ENCODE peak calls at places on chromosomes 16 and 17, in ten cellular contexts. H is GM12878, X is transverse colon, A is breast epithelium, P is ovary, J is stomach, M is uterus, R is sigmoid colon, V is endothelial cell of umbilical vein, K is body of pancreas. N is an unnamed sample.

GRCh38 chr17:19646788-19647696 is 1.5 kb upstream of the ALDH3A2 start:
- DNase-seq in A (no peak), P (peak), H (no peak), R (no peak), K (peak), V (peak), J (no peak), M (no peak), X (no peak), N (no peak)

GRCh38 chr17:46922804-46923635 is at the start of gene GOSR2:
- DNase-seq in X (peak), A (peak), M (peak), R (peak), H (peak), P (peak), V (peak), K (peak), J (peak), N (peak)

GRCh38 chr17:9054611-9055010 is 33.3 kb downstream of the NTN1 start:
- DNase-seq in M (no peak), X (no peak), R (no peak), A (no peak), K (no peak), P (no peak), V (no peak), H (no peak), J (no peak), N (no peak)

GRCh38 chr17:64992325-64992802 is 64.2 kb downstream of the GNA13 start:
- DNase-seq in K (no peak), P (no peak), M (no peak), A (peak), H (no peak), V (no peak), J (no peak), X (no peak), R (no peak), N (no peak)

GRCh38 chr17:75032896-75033294 is 13.9 kb downstream of the ATP5PD start:
- DNase-seq in K (peak), A (no peak), V (peak), J (no peak), R (no peak), H (no peak), P (peak), X (no peak), M (peak), N (no peak)

GRCh38 chr16:20740007-20740883 is 1.4 kb downstream of the THUMPD1 start:
- DNase-seq in J (no peak), V (peak), R (no peak), A (no peak), X (no peak), M (no peak), H (no peak), K (peak), P (no peak), N (no peak)

GRCh38 chr17:77330602-77331081 is 189.9 kb downstream of the SEC14L1 start:
- DNase-seq in H (no peak), V (no peak), K (no peak), J (peak), R (peak), P (peak), A (peak), X (no peak), M (peak), N (peak)

GRCh38 chr17:74008196-74008595 is 195.3 kb upstream of the RPL38 start:
- DNase-seq in H (no peak), R (no peak), M (no peak), V (no peak), J (no peak), X (peak), K (no peak), A (no peak), P (no peak), N (no peak)

GRCh38 chr16:3642397-3643094 is 11.9 kb upstream of the DNASE1 start:
- DNase-seq in X (peak), R (peak), A (peak), J (peak), H (no peak), M (no peak), K (no peak), V (peak), P (no peak), N (no peak)

GRCh38 chr16:58127634-58128033 is 1.5 kb downstream of the CFAP20 start:
- DNase-seq in V (peak), P (no peak), X (no peak), A (no peak), H (no peak), M (no peak), K (no peak), R (no peak), J (no peak), N (no peak)

GRCh38 chr16:73068546-73069401 is 20.8 kb upstream of the ZFHX3 start:
- DNase-seq in V (peak), P (no peak), X (peak), R (peak), H (no peak), K (peak), M (peak), J (no peak), A (no peak), N (peak)

GRCh38 chr17:30950189-30950588 is 20.6 kb upstream of the RNF135 start:
- DNase-seq in V (no peak), X (no peak), J (no peak), M (no peak), H (no peak), K (no peak), A (no peak), R (no peak), P (no peak), N (no peak)

GRCh38 chr17:36072431-36073121 is 8.5 kb downstream of the CCL18 start:
- DNase-seq in P (no peak), R (no peak), H (peak), A (no peak), K (peak), X (peak), V (peak), M (peak), J (peak), N (no peak)

GRCh38 chr17:72683506-72684404 is 408.7 kb downstream of the SLC39A11 start:
- DNase-seq in P (no peak), J (peak), R (no peak), H (no peak), K (peak), V (no peak), X (peak), A (peak), M (no peak), N (no peak)

GRCh38 chr16:78210305-78210704 is 110.9 kb downstream of the WWOX start:
- DNase-seq in P (no peak), R (no peak), V (no peak), A (no peak), M (no peak), X (no peak), J (no peak), K (no peak), H (no peak), N (no peak)

GRCh38 chr16:4694664-4695451 is 1.5 kb downstream of the NUDT16L1 start:
- DNase-seq in H (no peak), P (peak), R (peak), J (no peak), M (peak), A (no peak), V (no peak), K (no peak), X (no peak), N (peak)

GRCh38 chr17:75059369-75060345 is 12.6 kb downstream of the KCTD2 start:
- DNase-seq in V (peak), J (no peak), M (no peak), H (no peak), X (no peak), R (peak), K (peak), P (peak), A (no peak), N (no peak)

GRCh38 chr16:11587643-11588247 is 1.0 kb upstream of the LITAF start:
- DNase-seq in H (no peak), X (no peak), R (no peak), P (no peak), V (no peak), K (no peak), A (no peak), M (no peak), J (no peak), N (no peak)

GRCh38 chr16:49474741-49475140 is 101.1 kb downstream of the C16orf78 start:
- DNase-seq in H (no peak), M (no peak), V (no peak), J (no peak), P (no peak), X (peak), K (no peak), A (no peak), R (peak), N (no peak)

GRCh38 chr17:14950216-14950615 is 314.9 kb downstream of the PMP22 start:
- DNase-seq in H (no peak), R (no peak), X (no peak), V (no peak), P (no peak), J (no peak), M (no peak), A (no peak), K (no peak), N (no peak)

GRCh38 chr17:54745239-54745638 is 155.4 kb upstream of the TOM1L1 start:
- DNase-seq in M (no peak), X (no peak), P (no peak), A (no peak), R (no peak), H (no peak), V (no peak), K (no peak), J (no peak), N (no peak)

GRCh38 chr16:81448154-81449131 is 3.8 kb downstream of the CMIP start:
- DNase-seq in J (peak), K (peak), M (no peak), H (no peak), R (no peak), A (no peak), X (peak), V (no peak), P (no peak), N (no peak)

GRCh38 chr16:12951392-12951791 is 50.0 kb downstream of the SHISA9 start:
- DNase-seq in J (no peak), K (peak), P (no peak), M (no peak), A (no peak), X (no peak), R (no peak), H (no peak), V (no peak), N (no peak)

GRCh38 chr16:4411684-4412083 is 4.7 kb downstream of the CORO7 start:
- DNase-seq in R (peak), H (no peak), P (peak), J (no peak), A (no peak), V (no peak), X (no peak), M (peak), K (peak), N (peak)

GRCh38 chr17:10879110-10879509 is 41.2 kb upstream of the PIRT start:
- DNase-seq in J (peak), A (no peak), R (no peak), H (no peak), K (peak), V (no peak), P (no peak), X (peak), M (no peak), N (peak)

GRCh38 chr17:37708616-37709212 is 36.1 kb downstream of the HNF1B start:
- DNase-seq in H (no peak), J (peak), P (no peak), X (peak), V (no peak), R (no peak), M (no peak), K (peak), A (no peak), N (no peak)

GRCh38 chr16:64356267-64356666 is 765.6 kb downstream of the CDH11 start:
- DNase-seq in J (no peak), M (no peak), P (no peak), H (no peak), V (no peak), R (no peak), K (no peak), X (no peak), A (no peak), N (no peak)

GRCh38 chr16:79599837-79600635 is 501 bp downstream of the MAF start:
- DNase-seq in A (peak), H (no peak), X (no peak), P (peak), V (no peak), R (peak), M (peak), K (peak), J (peak), N (peak)

GRCh38 chr17:34275881-34276280 is 5.9 kb downstream of the CCL7 start:
- DNase-seq in K (no peak), H (no peak), J (no peak), V (peak), A (no peak), P (no peak), M (no peak), X (no peak), R (no peak), N (no peak)

GRCh38 chr16:56362057-56362655 is 63.2 kb downstream of the AMFR start:
- DNase-seq in R (peak), K (no peak), A (no peak), H (no peak), M (peak), X (no peak), P (no peak), V (no peak), J (peak), N (peak)

GRCh38 chr16:69150146-69150865 is 17.9 kb downstream of the UTP4 start:
- DNase-seq in X (peak), R (no peak), V (peak), H (no peak), M (peak), A (no peak), P (peak), K (peak), J (peak), N (no peak)

GRCh38 chr16:59634951-59635350 is 900.8 kb upstream of the GOT2 start:
- DNase-seq in A (no peak), H (no peak), R (no peak), X (no peak), K (no peak), J (no peak), V (no peak), M (no peak), P (no peak), N (no peak)

GRCh38 chr16:23248261-23249194 is 53.6 kb upstream of the SCNN1B start:
- DNase-seq in R (no peak), V (no peak), J (no peak), X (no peak), K (no peak), M (no peak), H (no peak), P (no peak), A (no peak), N (no peak)

GRCh38 chr16:47018223-47018891 is 44.9 kb upstream of the DNAJA2 start:
- DNase-seq in H (peak), X (peak), A (peak), K (peak), M (no peak), V (peak), R (no peak), P (no peak), J (peak), N (no peak)

GRCh38 chr17:39598635-39599005 is 9.1 kb downstream of the NEUROD2 start:
- DNase-seq in X (no peak), P (no peak), M (no peak), H (no peak), A (no peak), V (no peak), K (no peak), R (no peak), J (no peak), N (no peak)
- TF ChIP-seq POLR2A in X (no peak), P (no peak), M (no peak), H (no peak), A (no peak), V (no peak), K (no peak), R (no peak), J (no peak), N (no peak)

GRCh38 chr17:68579194-68579900 is 21.8 kb downstream of the FAM20A start:
- DNase-seq in R (no peak), K (no peak), H (no peak), X (no peak), P (no peak), M (no peak), V (no peak), A (no peak), J (no peak), N (no peak)

GRCh38 chr17:68578236-68578635 is 22.9 kb downstream of the FAM20A start:
- DNase-seq in P (no peak), A (no peak), M (no peak), R (no peak), J (no peak), X (no peak), H (no peak), K (no peak), V (no peak), N (no peak)

GRCh38 chr17:68576137-68576536 is 25.0 kb downstream of the FAM20A start:
- DNase-seq in A (no peak), J (no peak), P (no peak), V (no peak), X (no peak), M (no peak), K (no peak), H (no peak), R (no peak), N (no peak)

GRCh38 chr17:68580236-68580903 is 20.8 kb downstream of the FAM20A start:
- DNase-seq in V (no peak), P (peak), K (peak), R (no peak), H (no peak), J (no peak), X (no peak), A (no peak), M (peak), N (no peak)

DNA sequence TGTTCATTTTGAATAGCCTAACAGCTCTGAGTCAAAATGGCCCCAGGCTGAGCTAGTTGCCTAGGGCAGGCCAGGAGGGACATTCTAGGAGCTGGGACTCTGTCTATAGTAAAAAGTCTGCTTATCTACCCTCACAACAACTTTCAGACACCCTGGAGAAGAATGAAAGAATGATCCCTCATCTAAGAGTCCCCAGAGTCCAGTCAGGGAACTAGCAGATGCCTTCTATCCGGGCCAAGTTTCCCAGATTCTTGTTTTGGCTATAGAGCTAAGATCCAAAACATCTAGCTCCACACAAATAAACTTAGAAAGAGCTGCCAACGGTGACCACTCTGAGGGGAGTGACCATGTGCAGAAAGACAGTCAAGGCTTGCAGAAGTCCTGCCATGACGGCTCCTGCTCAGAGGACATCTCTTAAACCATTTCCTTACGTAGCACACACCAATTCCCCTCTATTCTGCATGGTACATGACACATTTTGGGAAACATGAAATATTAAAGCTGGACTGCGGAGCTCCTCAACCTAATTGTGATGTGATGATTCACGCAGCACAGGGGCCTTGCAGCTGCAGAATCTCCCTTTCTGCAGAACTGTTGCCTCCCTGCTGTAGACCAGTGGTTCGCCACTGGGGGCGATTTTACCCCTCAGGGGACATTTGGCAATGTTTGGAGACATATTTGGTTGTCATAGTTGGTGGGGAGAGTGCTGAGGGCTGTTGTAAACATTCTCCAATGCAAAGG is 24.2 kb downstream of the FAM20A start:
- DNase-seq in X (no peak), M (peak), K (peak), V (no peak), H (no peak), A (no peak), R (peak), J (no peak), P (no peak), N (peak)
- TF ChIP-seq CTCF in X (no peak), M (peak), K (no peak), V (no peak), H (no peak), A (no peak), R (no peak), J (no peak), P (no peak), N (no peak)

DNA sequence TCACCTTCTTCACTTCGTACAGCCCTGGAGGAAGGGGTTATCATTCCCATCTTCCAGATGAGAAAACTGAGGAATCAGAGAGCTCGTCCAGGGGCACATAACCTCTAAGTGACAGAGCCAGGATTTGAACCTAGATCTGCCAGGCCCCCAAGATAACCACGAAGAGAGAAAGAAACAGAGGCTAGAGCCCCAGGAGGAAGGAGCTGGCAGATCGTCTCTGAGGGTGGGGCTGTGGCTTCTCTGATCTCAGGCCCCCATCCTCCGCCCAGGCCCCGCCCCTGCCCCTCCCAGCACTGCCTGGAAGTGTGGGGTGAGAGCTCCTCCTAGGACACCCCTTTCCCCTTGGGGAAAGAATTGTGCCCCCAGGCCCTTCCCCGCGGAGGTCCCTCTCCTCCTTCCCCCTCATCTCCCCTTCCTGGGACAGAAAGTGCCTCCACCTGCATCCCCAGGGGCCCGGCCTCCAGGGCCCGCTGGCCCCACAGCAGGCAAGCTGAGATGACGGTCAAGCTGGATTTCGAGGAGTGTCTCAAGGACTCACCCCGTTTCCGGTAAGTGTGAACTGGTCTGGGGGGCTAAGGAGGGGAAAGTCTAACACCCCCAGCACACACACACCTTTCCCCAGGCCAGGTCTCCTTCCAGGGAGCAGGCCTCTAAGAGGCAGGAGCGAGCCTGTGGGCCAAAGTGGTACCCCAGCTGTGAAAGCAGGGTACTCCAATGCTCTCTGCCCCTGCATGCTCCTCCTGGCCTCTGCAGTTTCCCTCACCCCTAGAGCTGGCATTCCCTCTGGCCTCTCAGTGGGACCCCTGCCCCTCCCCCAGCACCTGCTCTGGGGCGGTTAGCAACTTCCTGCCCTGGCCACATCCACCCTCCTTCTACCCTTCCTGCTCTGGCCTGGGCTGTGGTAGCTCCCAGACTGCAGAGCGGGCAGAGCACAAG is at the start of gene ACAP1:
- DNase-seq in R (no peak), H (no peak), V (no peak), A (no peak), M (no peak), K (no peak), J (peak), P (no peak), X (peak), N (no peak)
- H3K27ac ChIP-seq in R (no peak), H (peak), V (no peak), A (no peak), M (no peak), K (no peak), J (peak), P (no peak), X (peak), N (no peak)

GRCh38 chr17:81977211-81978091 is at the start of gene ASPSCR1:
- DNase-seq in A (peak), M (peak), R (peak), X (peak), K (peak), J (peak), H (peak), V (peak), P (peak), N (peak)
- TF ChIP-seq POLR2A in A (no peak), M (peak), R (peak), X (peak), K (peak), J (no peak), H (peak), V (peak), P (peak), N (peak)

N was measured in heart left ventricle.